ENCODE peak calls at places on chromosomes 4 and X, in ten cellular contexts. One of them, this sample, is unnamed.

GRCh38 chr4:105050896-105051295 is 95.8 kb upstream of the TET2 start:
- DNase-seq in left colon: no peak
- DNase-seq in OCI-LY7: no peak
- DNase-seq in ELR: no peak
- DNase-seq in GM23248: peak
- DNase-seq in activated T-helper 1 cell treated with anti-CD3 and anti-CD28 coated beads, Interleukin-2, amount 50 U/mL, for 16 hours: no peak
- DNase-seq in body of pancreas: no peak
- DNase-seq in lung microvascular endothelial cell: peak
- DNase-seq in colonic mucosa: no peak
- DNase-seq in KG1: no peak
- DNase-seq in this sample: no peak

GRCh38 chr4:40681600-40682297 is 52.1 kb upstream of the RBM47 start:
- DNase-seq in KG1: no peak
- DNase-seq in GM23248: no peak
- DNase-seq in left colon: no peak
- DNase-seq in body of pancreas: no peak
- DNase-seq in activated T-helper 1 cell treated with anti-CD3 and anti-CD28 coated beads, Interleukin-2, amount 50 U/mL, for 16 hours: no peak
- DNase-seq in OCI-LY7: no peak
- DNase-seq in colonic mucosa: no peak
- DNase-seq in lung microvascular endothelial cell: no peak
- DNase-seq in ELR: no peak
- DNase-seq in this sample: no peak

GRCh38 chr4:47413515-47413914 is 50.0 kb downstream of the COMMD8 start:
- DNase-seq in activated T-helper 1 cell treated with anti-CD3 and anti-CD28 coated beads, Interleukin-2, amount 50 U/mL, for 16 hours: no peak
- DNase-seq in body of pancreas: no peak
- DNase-seq in left colon: no peak
- DNase-seq in colonic mucosa: no peak
- DNase-seq in OCI-LY7: peak
- DNase-seq in ELR: no peak
- DNase-seq in KG1: no peak
- DNase-seq in lung microvascular endothelial cell: no peak
- DNase-seq in GM23248: no peak
- DNase-seq in this sample: no peak

GRCh38 chr4:147351083-147351787 is 129.7 kb upstream of the EDNRA start:
- DNase-seq in ELR: peak
- DNase-seq in OCI-LY7: no peak
- DNase-seq in body of pancreas: no peak
- DNase-seq in left colon: no peak
- DNase-seq in activated T-helper 1 cell treated with anti-CD3 and anti-CD28 coated beads, Interleukin-2, amount 50 U/mL, for 16 hours: no peak
- DNase-seq in KG1: no peak
- DNase-seq in GM23248: peak
- DNase-seq in lung microvascular endothelial cell: no peak
- DNase-seq in colonic mucosa: no peak
- DNase-seq in this sample: no peak

GRCh38 chr4:34972189-34972588 is 1272.1 kb downstream of the ARAP2 start:
- DNase-seq in body of pancreas: no peak
- DNase-seq in OCI-LY7: no peak
- DNase-seq in colonic mucosa: no peak
- DNase-seq in KG1: no peak
- DNase-seq in lung microvascular endothelial cell: no peak
- DNase-seq in GM23248: no peak
- DNase-seq in activated T-helper 1 cell treated with anti-CD3 and anti-CD28 coated beads, Interleukin-2, amount 50 U/mL, for 16 hours: no peak
- DNase-seq in left colon: no peak
- DNase-seq in ELR: peak
- DNase-seq in this sample: no peak

GRCh38 chr4:65344278-65344825 is 325.9 kb downstream of the EPHA5 start:
- DNase-seq in ELR: no peak
- DNase-seq in OCI-LY7: no peak
- DNase-seq in activated T-helper 1 cell treated with anti-CD3 and anti-CD28 coated beads, Interleukin-2, amount 50 U/mL, for 16 hours: no peak
- DNase-seq in body of pancreas: no peak
- DNase-seq in lung microvascular endothelial cell: no peak
- DNase-seq in colonic mucosa: no peak
- DNase-seq in left colon: no peak
- DNase-seq in GM23248: no peak
- DNase-seq in KG1: no peak
- DNase-seq in this sample: no peak

GRCh38 chrX:101906136-101906796 is 25.6 kb downstream of the ZMAT1 start:
- DNase-seq in KG1: no peak
- DNase-seq in OCI-LY7: no peak
- DNase-seq in GM23248: no peak
- DNase-seq in activated T-helper 1 cell treated with anti-CD3 and anti-CD28 coated beads, Interleukin-2, amount 50 U/mL, for 16 hours: no peak
- DNase-seq in ELR: no peak
- DNase-seq in left colon: no peak
- DNase-seq in lung microvascular endothelial cell: no peak
- DNase-seq in body of pancreas: peak
- DNase-seq in colonic mucosa: no peak
- DNase-seq in this sample: no peak

GRCh38 chr4:111754003-111754402 is 391.3 kb upstream of the FAM241A start:
- DNase-seq in ELR: no peak
- DNase-seq in lung microvascular endothelial cell: no peak
- DNase-seq in colonic mucosa: no peak
- DNase-seq in GM23248: no peak
- DNase-seq in KG1: no peak
- DNase-seq in left colon: no peak
- DNase-seq in activated T-helper 1 cell treated with anti-CD3 and anti-CD28 coated beads, Interleukin-2, amount 50 U/mL, for 16 hours: no peak
- DNase-seq in body of pancreas: no peak
- DNase-seq in OCI-LY7: no peak
- DNase-seq in this sample: no peak

GRCh38 chr4:105808459-105809041 is 86.7 kb upstream of the NPNT start:
- DNase-seq in body of pancreas: no peak
- DNase-seq in lung microvascular endothelial cell: no peak
- DNase-seq in left colon: peak
- DNase-seq in colonic mucosa: no peak
- DNase-seq in KG1: no peak
- DNase-seq in activated T-helper 1 cell treated with anti-CD3 and anti-CD28 coated beads, Interleukin-2, amount 50 U/mL, for 16 hours: no peak
- DNase-seq in ELR: peak
- DNase-seq in GM23248: peak
- DNase-seq in OCI-LY7: no peak
- DNase-seq in this sample: no peak

GRCh38 chrX:150508461-150509367 is 59.7 kb upstream of the MTM1 start:
- DNase-seq in lung microvascular endothelial cell: peak
- DNase-seq in colonic mucosa: peak
- DNase-seq in left colon: peak
- DNase-seq in ELR: no peak
- DNase-seq in body of pancreas: peak
- DNase-seq in activated T-helper 1 cell treated with anti-CD3 and anti-CD28 coated beads, Interleukin-2, amount 50 U/mL, for 16 hours: no peak
- DNase-seq in OCI-LY7: no peak
- DNase-seq in GM23248: peak
- DNase-seq in KG1: no peak
- DNase-seq in this sample: no peak

GRCh38 chrX:107448625-107449468 is 605 bp upstream of the FRMPD3 start:
- DNase-seq in GM23248: peak
- DNase-seq in colonic mucosa: no peak
- DNase-seq in left colon: peak
- DNase-seq in OCI-LY7: peak
- DNase-seq in lung microvascular endothelial cell: no peak
- DNase-seq in ELR: no peak
- DNase-seq in body of pancreas: peak
- DNase-seq in KG1: no peak
- DNase-seq in activated T-helper 1 cell treated with anti-CD3 and anti-CD28 coated beads, Interleukin-2, amount 50 U/mL, for 16 hours: no peak
- DNase-seq in this sample: no peak

GRCh38 chr4:89108068-89108467 is 3.3 kb upstream of the TIGD2 start:
- DNase-seq in KG1: no peak
- DNase-seq in GM23248: no peak
- DNase-seq in body of pancreas: no peak
- DNase-seq in left colon: no peak
- DNase-seq in OCI-LY7: peak
- DNase-seq in colonic mucosa: no peak
- DNase-seq in activated T-helper 1 cell treated with anti-CD3 and anti-CD28 coated beads, Interleukin-2, amount 50 U/mL, for 16 hours: no peak
- DNase-seq in lung microvascular endothelial cell: peak
- DNase-seq in ELR: no peak
- DNase-seq in this sample: no peak

GRCh38 chrX:17859609-17860178 is 1.4 kb downstream of the RAI2 start:
- DNase-seq in lung microvascular endothelial cell: peak
- DNase-seq in OCI-LY7: no peak
- DNase-seq in KG1: no peak
- DNase-seq in colonic mucosa: no peak
- DNase-seq in ELR: no peak
- DNase-seq in GM23248: no peak
- DNase-seq in left colon: peak
- DNase-seq in activated T-helper 1 cell treated with anti-CD3 and anti-CD28 coated beads, Interleukin-2, amount 50 U/mL, for 16 hours: no peak
- DNase-seq in body of pancreas: peak
- DNase-seq in this sample: no peak

GRCh38 chrX:154409222-154409871 is at the start of gene DNASE1L1:
- DNase-seq in activated T-helper 1 cell treated with anti-CD3 and anti-CD28 coated beads, Interleukin-2, amount 50 U/mL, for 16 hours: no peak
- DNase-seq in lung microvascular endothelial cell: peak
- DNase-seq in left colon: peak
- DNase-seq in colonic mucosa: peak
- DNase-seq in ELR: peak
- DNase-seq in GM23248: peak
- DNase-seq in body of pancreas: peak
- DNase-seq in OCI-LY7: no peak
- DNase-seq in KG1: no peak
- DNase-seq in this sample: no peak

GRCh38 chrX:77564824-77565223 is 117.6 kb downstream of the FGF16 start:
- DNase-seq in lung microvascular endothelial cell: no peak
- DNase-seq in activated T-helper 1 cell treated with anti-CD3 and anti-CD28 coated beads, Interleukin-2, amount 50 U/mL, for 16 hours: no peak
- DNase-seq in body of pancreas: no peak
- DNase-seq in KG1: no peak
- DNase-seq in OCI-LY7: no peak
- DNase-seq in left colon: no peak
- DNase-seq in GM23248: peak
- DNase-seq in colonic mucosa: no peak
- DNase-seq in ELR: peak
- DNase-seq in this sample: no peak

GRCh38 chr4:119735136-119735770 is 106.6 kb upstream of the PDE5A start:
- DNase-seq in OCI-LY7: no peak
- DNase-seq in KG1: no peak
- DNase-seq in lung microvascular endothelial cell: no peak
- DNase-seq in colonic mucosa: no peak
- DNase-seq in GM23248: peak
- DNase-seq in ELR: peak
- DNase-seq in left colon: no peak
- DNase-seq in body of pancreas: no peak
- DNase-seq in activated T-helper 1 cell treated with anti-CD3 and anti-CD28 coated beads, Interleukin-2, amount 50 U/mL, for 16 hours: no peak
- DNase-seq in this sample: no peak

GRCh38 chrX:2450681-2451080 is 50.1 kb downstream of the DHRSX start:
- DNase-seq in OCI-LY7: no peak
- DNase-seq in GM23248: no peak
- DNase-seq in body of pancreas: no peak
- DNase-seq in left colon: no peak
- DNase-seq in lung microvascular endothelial cell: no peak
- DNase-seq in KG1: no peak
- DNase-seq in ELR: no peak
- DNase-seq in colonic mucosa: no peak
- DNase-seq in activated T-helper 1 cell treated with anti-CD3 and anti-CD28 coated beads, Interleukin-2, amount 50 U/mL, for 16 hours: no peak
- DNase-seq in this sample: no peak

GRCh38 chr4:142282870-142283431 is 563.1 kb downstream of the INPP4B start:
- DNase-seq in OCI-LY7: peak
- DNase-seq in lung microvascular endothelial cell: peak
- DNase-seq in GM23248: peak
- DNase-seq in activated T-helper 1 cell treated with anti-CD3 and anti-CD28 coated beads, Interleukin-2, amount 50 U/mL, for 16 hours: no peak
- DNase-seq in left colon: no peak
- DNase-seq in KG1: peak
- DNase-seq in body of pancreas: peak
- DNase-seq in ELR: peak
- DNase-seq in colonic mucosa: peak
- DNase-seq in this sample: no peak

GRCh38 chrX:121308276-121308805 is 260.9 kb downstream of the GLUD2 start:
- DNase-seq in colonic mucosa: peak
- DNase-seq in activated T-helper 1 cell treated with anti-CD3 and anti-CD28 coated beads, Interleukin-2, amount 50 U/mL, for 16 hours: no peak
- DNase-seq in OCI-LY7: peak
- DNase-seq in left colon: peak
- DNase-seq in ELR: peak
- DNase-seq in KG1: no peak
- DNase-seq in lung microvascular endothelial cell: peak
- DNase-seq in body of pancreas: peak
- DNase-seq in GM23248: peak
- DNase-seq in this sample: no peak

GRCh38 chr4:25163216-25163615 is 3.0 kb upstream of the SEPSECS start:
- DNase-seq in activated T-helper 1 cell treated with anti-CD3 and anti-CD28 coated beads, Interleukin-2, amount 50 U/mL, for 16 hours: no peak
- DNase-seq in KG1: no peak
- DNase-seq in body of pancreas: no peak
- DNase-seq in lung microvascular endothelial cell: no peak
- DNase-seq in ELR: no peak
- DNase-seq in GM23248: no peak
- DNase-seq in OCI-LY7: no peak
- DNase-seq in left colon: no peak
- DNase-seq in colonic mucosa: no peak
- DNase-seq in this sample: no peak

GRCh38 chr4:26320159-26320452 is 708 bp upstream of the RBPJ start:
- DNase-seq in ELR: peak
- DNase-seq in KG1: no peak
- DNase-seq in left colon: no peak
- DNase-seq in lung microvascular endothelial cell: no peak
- DNase-seq in GM23248: peak
- DNase-seq in colonic mucosa: no peak
- DNase-seq in activated T-helper 1 cell treated with anti-CD3 and anti-CD28 coated beads, Interleukin-2, amount 50 U/mL, for 16 hours: no peak
- DNase-seq in OCI-LY7: peak
- DNase-seq in body of pancreas: no peak
- DNase-seq in this sample: no peak